ENCODE peak calls at places on chromosome 7, in seven cellular contexts. One of them, this sample, is unnamed.

GRCh38 chr7:73622909-73623797 is 1.2 kb downstream of the MLXIPL start:
- DNase-seq in stimulated activated CD4-positive, alpha-beta T cell treated with anti-CD3 and anti-CD28 coated beads, Interleukin-1b, Interleukin-23, amount 100 ng/mL, for 24 hours: no peak
- DNase-seq in H7: peak
- DNase-seq in activated T-helper 1 cell treated with anti-CD3 and anti-CD28 coated beads, Interleukin-2, amount 50 U/mL, for 16 hours: no peak
- DNase-seq in psoas muscle: peak
- DNase-seq in mammary epithelial cell: no peak
- DNase-seq in skeletal muscle cell: no peak
- DNase-seq in this sample: no peak

GRCh38 chr7:137342340-137342739 is 1.2 kb downstream of the PTN start:
- DNase-seq in stimulated activated CD4-positive, alpha-beta T cell treated with anti-CD3 and anti-CD28 coated beads, Interleukin-1b, Interleukin-23, amount 100 ng/mL, for 24 hours: no peak
- DNase-seq in mammary epithelial cell: no peak
- DNase-seq in psoas muscle: no peak
- DNase-seq in activated T-helper 1 cell treated with anti-CD3 and anti-CD28 coated beads, Interleukin-2, amount 50 U/mL, for 16 hours: no peak
- DNase-seq in H7: no peak
- DNase-seq in skeletal muscle cell: no peak
- DNase-seq in this sample: no peak

GRCh38 chr7:129376076-129376777 is 58.0 kb upstream of the STRIP2 start:
- DNase-seq in H7: peak
- DNase-seq in stimulated activated CD4-positive, alpha-beta T cell treated with anti-CD3 and anti-CD28 coated beads, Interleukin-1b, Interleukin-23, amount 100 ng/mL, for 24 hours: no peak
- DNase-seq in psoas muscle: no peak
- DNase-seq in skeletal muscle cell: no peak
- DNase-seq in activated T-helper 1 cell treated with anti-CD3 and anti-CD28 coated beads, Interleukin-2, amount 50 U/mL, for 16 hours: peak
- DNase-seq in mammary epithelial cell: peak
- DNase-seq in this sample: peak

GRCh38 chr7:1175597-1175966 is 15.6 kb upstream of the ZFAND2A start:
- DNase-seq in stimulated activated CD4-positive, alpha-beta T cell treated with anti-CD3 and anti-CD28 coated beads, Interleukin-1b, Interleukin-23, amount 100 ng/mL, for 24 hours: no peak
- DNase-seq in activated T-helper 1 cell treated with anti-CD3 and anti-CD28 coated beads, Interleukin-2, amount 50 U/mL, for 16 hours: no peak
- DNase-seq in H7: no peak
- DNase-seq in mammary epithelial cell: no peak
- DNase-seq in skeletal muscle cell: no peak
- DNase-seq in psoas muscle: no peak
- DNase-seq in this sample: no peak

GRCh38 chr7:92639956-92640355 is 49.8 kb upstream of the FAM133B start:
- DNase-seq in stimulated activated CD4-positive, alpha-beta T cell treated with anti-CD3 and anti-CD28 coated beads, Interleukin-1b, Interleukin-23, amount 100 ng/mL, for 24 hours: no peak
- DNase-seq in H7: no peak
- DNase-seq in mammary epithelial cell: no peak
- DNase-seq in skeletal muscle cell: no peak
- DNase-seq in psoas muscle: no peak
- DNase-seq in activated T-helper 1 cell treated with anti-CD3 and anti-CD28 coated beads, Interleukin-2, amount 50 U/mL, for 16 hours: no peak
- DNase-seq in this sample: no peak

GRCh38 chr7:142808461-142808801 is 37.7 kb downstream of the PRSS2 start:
- DNase-seq in skeletal muscle cell: no peak
- DNase-seq in H7: no peak
- DNase-seq in psoas muscle: no peak
- DNase-seq in mammary epithelial cell: no peak
- DNase-seq in activated T-helper 1 cell treated with anti-CD3 and anti-CD28 coated beads, Interleukin-2, amount 50 U/mL, for 16 hours: no peak
- DNase-seq in stimulated activated CD4-positive, alpha-beta T cell treated with anti-CD3 and anti-CD28 coated beads, Interleukin-1b, Interleukin-23, amount 100 ng/mL, for 24 hours: no peak
- DNase-seq in this sample: no peak

GRCh38 chr7:139560678-139561077 is 37.2 kb downstream of the CLEC2L start:
- DNase-seq in skeletal muscle cell: no peak
- DNase-seq in H7: peak
- DNase-seq in stimulated activated CD4-positive, alpha-beta T cell treated with anti-CD3 and anti-CD28 coated beads, Interleukin-1b, Interleukin-23, amount 100 ng/mL, for 24 hours: no peak
- DNase-seq in activated T-helper 1 cell treated with anti-CD3 and anti-CD28 coated beads, Interleukin-2, amount 50 U/mL, for 16 hours: no peak
- DNase-seq in mammary epithelial cell: no peak
- DNase-seq in psoas muscle: no peak
- DNase-seq in this sample: no peak

GRCh38 chr7:18503068-18503859 is 7.7 kb downstream of the HDAC9 start:
- DNase-seq in mammary epithelial cell: no peak
- DNase-seq in stimulated activated CD4-positive, alpha-beta T cell treated with anti-CD3 and anti-CD28 coated beads, Interleukin-1b, Interleukin-23, amount 100 ng/mL, for 24 hours: no peak
- DNase-seq in skeletal muscle cell: no peak
- DNase-seq in activated T-helper 1 cell treated with anti-CD3 and anti-CD28 coated beads, Interleukin-2, amount 50 U/mL, for 16 hours: no peak
- DNase-seq in psoas muscle: no peak
- DNase-seq in H7: no peak
- DNase-seq in this sample: no peak

GRCh38 chr7:96449094-96449493 is 127.2 kb upstream of the SLC25A13 start:
- DNase-seq in stimulated activated CD4-positive, alpha-beta T cell treated with anti-CD3 and anti-CD28 coated beads, Interleukin-1b, Interleukin-23, amount 100 ng/mL, for 24 hours: no peak
- DNase-seq in H7: peak
- DNase-seq in psoas muscle: no peak
- DNase-seq in mammary epithelial cell: no peak
- DNase-seq in activated T-helper 1 cell treated with anti-CD3 and anti-CD28 coated beads, Interleukin-2, amount 50 U/mL, for 16 hours: no peak
- DNase-seq in skeletal muscle cell: no peak
- DNase-seq in this sample: no peak

GRCh38 chr7:112830769-112831168 is 40.6 kb upstream of the TMEM168 start:
- DNase-seq in H7: no peak
- DNase-seq in skeletal muscle cell: no peak
- DNase-seq in stimulated activated CD4-positive, alpha-beta T cell treated with anti-CD3 and anti-CD28 coated beads, Interleukin-1b, Interleukin-23, amount 100 ng/mL, for 24 hours: no peak
- DNase-seq in activated T-helper 1 cell treated with anti-CD3 and anti-CD28 coated beads, Interleukin-2, amount 50 U/mL, for 16 hours: no peak
- DNase-seq in mammary epithelial cell: no peak
- DNase-seq in psoas muscle: no peak
- DNase-seq in this sample: no peak

GRCh38 chr7:27952393-27953290 is 212.7 kb downstream of the TAX1BP1 start:
- DNase-seq in skeletal muscle cell: peak
- DNase-seq in mammary epithelial cell: no peak
- DNase-seq in H7: no peak
- DNase-seq in stimulated activated CD4-positive, alpha-beta T cell treated with anti-CD3 and anti-CD28 coated beads, Interleukin-1b, Interleukin-23, amount 100 ng/mL, for 24 hours: no peak
- DNase-seq in activated T-helper 1 cell treated with anti-CD3 and anti-CD28 coated beads, Interleukin-2, amount 50 U/mL, for 16 hours: no peak
- DNase-seq in psoas muscle: no peak
- DNase-seq in this sample: no peak

GRCh38 chr7:41316410-41316809 is 386.5 kb downstream of the INHBA start:
- DNase-seq in psoas muscle: no peak
- DNase-seq in mammary epithelial cell: no peak
- DNase-seq in skeletal muscle cell: no peak
- DNase-seq in H7: no peak
- DNase-seq in stimulated activated CD4-positive, alpha-beta T cell treated with anti-CD3 and anti-CD28 coated beads, Interleukin-1b, Interleukin-23, amount 100 ng/mL, for 24 hours: no peak
- DNase-seq in activated T-helper 1 cell treated with anti-CD3 and anti-CD28 coated beads, Interleukin-2, amount 50 U/mL, for 16 hours: no peak
- DNase-seq in this sample: no peak

GRCh38 chr7:106757846-106758245 is 96.9 kb upstream of the CCDC71L start:
- DNase-seq in H7: no peak
- DNase-seq in stimulated activated CD4-positive, alpha-beta T cell treated with anti-CD3 and anti-CD28 coated beads, Interleukin-1b, Interleukin-23, amount 100 ng/mL, for 24 hours: no peak
- DNase-seq in skeletal muscle cell: peak
- DNase-seq in activated T-helper 1 cell treated with anti-CD3 and anti-CD28 coated beads, Interleukin-2, amount 50 U/mL, for 16 hours: no peak
- DNase-seq in psoas muscle: peak
- DNase-seq in mammary epithelial cell: no peak
- DNase-seq in this sample: peak

GRCh38 chr7:111407258-111407657 is 155.0 kb downstream of the IMMP2L start:
- DNase-seq in mammary epithelial cell: no peak
- DNase-seq in H7: no peak
- DNase-seq in psoas muscle: no peak
- DNase-seq in stimulated activated CD4-positive, alpha-beta T cell treated with anti-CD3 and anti-CD28 coated beads, Interleukin-1b, Interleukin-23, amount 100 ng/mL, for 24 hours: no peak
- DNase-seq in skeletal muscle cell: no peak
- DNase-seq in activated T-helper 1 cell treated with anti-CD3 and anti-CD28 coated beads, Interleukin-2, amount 50 U/mL, for 16 hours: no peak
- DNase-seq in this sample: no peak

GRCh38 chr7:32074787-32075570 is 4.8 kb upstream of the PDE1C start:
- DNase-seq in mammary epithelial cell: no peak
- DNase-seq in activated T-helper 1 cell treated with anti-CD3 and anti-CD28 coated beads, Interleukin-2, amount 50 U/mL, for 16 hours: no peak
- DNase-seq in H7: no peak
- DNase-seq in psoas muscle: no peak
- DNase-seq in stimulated activated CD4-positive, alpha-beta T cell treated with anti-CD3 and anti-CD28 coated beads, Interleukin-1b, Interleukin-23, amount 100 ng/mL, for 24 hours: no peak
- DNase-seq in skeletal muscle cell: no peak
- DNase-seq in this sample: no peak

GRCh38 chr7:26580666-26581065 is 283.7 kb downstream of the SKAP2 start:
- DNase-seq in skeletal muscle cell: no peak
- DNase-seq in H7: no peak
- DNase-seq in stimulated activated CD4-positive, alpha-beta T cell treated with anti-CD3 and anti-CD28 coated beads, Interleukin-1b, Interleukin-23, amount 100 ng/mL, for 24 hours: no peak
- DNase-seq in activated T-helper 1 cell treated with anti-CD3 and anti-CD28 coated beads, Interleukin-2, amount 50 U/mL, for 16 hours: no peak
- DNase-seq in mammary epithelial cell: no peak
- DNase-seq in psoas muscle: no peak
- DNase-seq in this sample: no peak

GRCh38 chr7:22805227-22805626 is 17.4 kb downstream of the TOMM7 start:
- DNase-seq in psoas muscle: no peak
- DNase-seq in stimulated activated CD4-positive, alpha-beta T cell treated with anti-CD3 and anti-CD28 coated beads, Interleukin-1b, Interleukin-23, amount 100 ng/mL, for 24 hours: no peak
- DNase-seq in H7: no peak
- DNase-seq in activated T-helper 1 cell treated with anti-CD3 and anti-CD28 coated beads, Interleukin-2, amount 50 U/mL, for 16 hours: no peak
- DNase-seq in mammary epithelial cell: no peak
- DNase-seq in skeletal muscle cell: no peak
- DNase-seq in this sample: no peak

GRCh38 chr7:17474724-17475344 is 176.4 kb downstream of the AHR start:
- DNase-seq in skeletal muscle cell: no peak
- DNase-seq in psoas muscle: no peak
- DNase-seq in H7: peak
- DNase-seq in activated T-helper 1 cell treated with anti-CD3 and anti-CD28 coated beads, Interleukin-2, amount 50 U/mL, for 16 hours: no peak
- DNase-seq in mammary epithelial cell: no peak
- DNase-seq in stimulated activated CD4-positive, alpha-beta T cell treated with anti-CD3 and anti-CD28 coated beads, Interleukin-1b, Interleukin-23, amount 100 ng/mL, for 24 hours: no peak
- DNase-seq in this sample: peak

GRCh38 chr7:105652359-105652993 is 71.2 kb upstream of the EFCAB10 start:
- DNase-seq in psoas muscle: peak
- DNase-seq in activated T-helper 1 cell treated with anti-CD3 and anti-CD28 coated beads, Interleukin-2, amount 50 U/mL, for 16 hours: peak
- DNase-seq in H7: peak
- DNase-seq in stimulated activated CD4-positive, alpha-beta T cell treated with anti-CD3 and anti-CD28 coated beads, Interleukin-1b, Interleukin-23, amount 100 ng/mL, for 24 hours: peak
- DNase-seq in mammary epithelial cell: peak
- DNase-seq in skeletal muscle cell: peak
- DNase-seq in this sample: peak

GRCh38 chr7:127404282-127405049 is 12.0 kb upstream of the ZNF800 start:
- DNase-seq in skeletal muscle cell: no peak
- DNase-seq in activated T-helper 1 cell treated with anti-CD3 and anti-CD28 coated beads, Interleukin-2, amount 50 U/mL, for 16 hours: no peak
- DNase-seq in stimulated activated CD4-positive, alpha-beta T cell treated with anti-CD3 and anti-CD28 coated beads, Interleukin-1b, Interleukin-23, amount 100 ng/mL, for 24 hours: no peak
- DNase-seq in psoas muscle: no peak
- DNase-seq in H7: no peak
- DNase-seq in mammary epithelial cell: no peak
- DNase-seq in this sample: no peak

GRCh38 chr7:156378806-156379205 is 261.8 kb upstream of the RNF32 start:
- DNase-seq in H7: no peak
- DNase-seq in psoas muscle: no peak
- DNase-seq in skeletal muscle cell: no peak
- DNase-seq in activated T-helper 1 cell treated with anti-CD3 and anti-CD28 coated beads, Interleukin-2, amount 50 U/mL, for 16 hours: no peak
- DNase-seq in stimulated activated CD4-positive, alpha-beta T cell treated with anti-CD3 and anti-CD28 coated beads, Interleukin-1b, Interleukin-23, amount 100 ng/mL, for 24 hours: no peak
- DNase-seq in mammary epithelial cell: no peak
- DNase-seq in this sample: no peak

GRCh38 chr7:40599836-40600235 is 465.0 kb downstream of the SUGCT start:
- DNase-seq in skeletal muscle cell: no peak
- DNase-seq in stimulated activated CD4-positive, alpha-beta T cell treated with anti-CD3 and anti-CD28 coated beads, Interleukin-1b, Interleukin-23, amount 100 ng/mL, for 24 hours: no peak
- DNase-seq in H7: no peak
- DNase-seq in psoas muscle: no peak
- DNase-seq in activated T-helper 1 cell treated with anti-CD3 and anti-CD28 coated beads, Interleukin-2, amount 50 U/mL, for 16 hours: no peak
- DNase-seq in mammary epithelial cell: no peak
- DNase-seq in this sample: no peak

GRCh38 chr7:149868638-149869290 is 5.0 kb upstream of the ATP6V0E2 start:
- DNase-seq in skeletal muscle cell: no peak
- DNase-seq in stimulated activated CD4-positive, alpha-beta T cell treated with anti-CD3 and anti-CD28 coated beads, Interleukin-1b, Interleukin-23, amount 100 ng/mL, for 24 hours: no peak
- DNase-seq in psoas muscle: no peak
- DNase-seq in H7: no peak
- DNase-seq in activated T-helper 1 cell treated with anti-CD3 and anti-CD28 coated beads, Interleukin-2, amount 50 U/mL, for 16 hours: no peak
- DNase-seq in mammary epithelial cell: no peak
- DNase-seq in this sample: no peak

GRCh38 chr7:122544463-122544862 is 154.5 kb downstream of the RNF133 start:
- DNase-seq in stimulated activated CD4-positive, alpha-beta T cell treated with anti-CD3 and anti-CD28 coated beads, Interleukin-1b, Interleukin-23, amount 100 ng/mL, for 24 hours: no peak
- DNase-seq in psoas muscle: no peak
- DNase-seq in skeletal muscle cell: no peak
- DNase-seq in mammary epithelial cell: no peak
- DNase-seq in activated T-helper 1 cell treated with anti-CD3 and anti-CD28 coated beads, Interleukin-2, amount 50 U/mL, for 16 hours: no peak
- DNase-seq in H7: no peak
- DNase-seq in this sample: no peak

GRCh38 chr7:16067695-16068094 is 353.6 kb downstream of the CRPPA start:
- DNase-seq in skeletal muscle cell: no peak
- DNase-seq in H7: no peak
- DNase-seq in activated T-helper 1 cell treated with anti-CD3 and anti-CD28 coated beads, Interleukin-2, amount 50 U/mL, for 16 hours: no peak
- DNase-seq in psoas muscle: no peak
- DNase-seq in stimulated activated CD4-positive, alpha-beta T cell treated with anti-CD3 and anti-CD28 coated beads, Interleukin-1b, Interleukin-23, amount 100 ng/mL, for 24 hours: no peak
- DNase-seq in mammary epithelial cell: no peak
- DNase-seq in this sample: no peak

GRCh38 chr7:107951172-107951787 is 51.7 kb downstream of the LAMB1 start:
- DNase-seq in psoas muscle: no peak
- DNase-seq in stimulated activated CD4-positive, alpha-beta T cell treated with anti-CD3 and anti-CD28 coated beads, Interleukin-1b, Interleukin-23, amount 100 ng/mL, for 24 hours: no peak
- DNase-seq in activated T-helper 1 cell treated with anti-CD3 and anti-CD28 coated beads, Interleukin-2, amount 50 U/mL, for 16 hours: no peak
- DNase-seq in skeletal muscle cell: no peak
- DNase-seq in H7: no peak
- DNase-seq in mammary epithelial cell: no peak
- DNase-seq in this sample: no peak

GRCh38 chr7:69245646-69246045 is 352.6 kb upstream of the AUTS2 start:
- DNase-seq in psoas muscle: no peak
- DNase-seq in skeletal muscle cell: no peak
- DNase-seq in H7: no peak
- DNase-seq in stimulated activated CD4-positive, alpha-beta T cell treated with anti-CD3 and anti-CD28 coated beads, Interleukin-1b, Interleukin-23, amount 100 ng/mL, for 24 hours: no peak
- DNase-seq in mammary epithelial cell: no peak
- DNase-seq in activated T-helper 1 cell treated with anti-CD3 and anti-CD28 coated beads, Interleukin-2, amount 50 U/mL, for 16 hours: no peak
- DNase-seq in this sample: no peak

GRCh38 chr7:55432937-55433784 is 68.0 kb downstream of the LANCL2 start:
- DNase-seq in activated T-helper 1 cell treated with anti-CD3 and anti-CD28 coated beads, Interleukin-2, amount 50 U/mL, for 16 hours: no peak
- DNase-seq in H7: peak
- DNase-seq in psoas muscle: no peak
- DNase-seq in skeletal muscle cell: no peak
- DNase-seq in mammary epithelial cell: peak
- DNase-seq in stimulated activated CD4-positive, alpha-beta T cell treated with anti-CD3 and anti-CD28 coated beads, Interleukin-1b, Interleukin-23, amount 100 ng/mL, for 24 hours: no peak
- DNase-seq in this sample: peak

GRCh38 chr7:106216517-106217088 is 68.2 kb downstream of the NAMPT start:
- DNase-seq in stimulated activated CD4-positive, alpha-beta T cell treated with anti-CD3 and anti-CD28 coated beads, Interleukin-1b, Interleukin-23, amount 100 ng/mL, for 24 hours: no peak
- DNase-seq in skeletal muscle cell: peak
- DNase-seq in mammary epithelial cell: peak
- DNase-seq in psoas muscle: peak
- DNase-seq in H7: no peak
- DNase-seq in activated T-helper 1 cell treated with anti-CD3 and anti-CD28 coated beads, Interleukin-2, amount 50 U/mL, for 16 hours: no peak
- DNase-seq in this sample: peak

GRCh38 chr7:925601-926000 is 28.9 kb downstream of the ADAP1 start:
- DNase-seq in mammary epithelial cell: no peak
- DNase-seq in psoas muscle: peak
- DNase-seq in activated T-helper 1 cell treated with anti-CD3 and anti-CD28 coated beads, Interleukin-2, amount 50 U/mL, for 16 hours: no peak
- DNase-seq in stimulated activated CD4-positive, alpha-beta T cell treated with anti-CD3 and anti-CD28 coated beads, Interleukin-1b, Interleukin-23, amount 100 ng/mL, for 24 hours: no peak
- DNase-seq in skeletal muscle cell: no peak
- DNase-seq in H7: no peak
- DNase-seq in this sample: no peak

GRCh38 chr7:37698271-37698670 is 14.7 kb downstream of the GPR141 start:
- DNase-seq in psoas muscle: no peak
- DNase-seq in skeletal muscle cell: no peak
- DNase-seq in stimulated activated CD4-positive, alpha-beta T cell treated with anti-CD3 and anti-CD28 coated beads, Interleukin-1b, Interleukin-23, amount 100 ng/mL, for 24 hours: no peak
- DNase-seq in H7: no peak
- DNase-seq in mammary epithelial cell: no peak
- DNase-seq in activated T-helper 1 cell treated with anti-CD3 and anti-CD28 coated beads, Interleukin-2, amount 50 U/mL, for 16 hours: no peak
- DNase-seq in this sample: no peak

GRCh38 chr7:90211391-90212148 is at the start of gene STEAP2:
- DNase-seq in mammary epithelial cell: peak
- DNase-seq in activated T-helper 1 cell treated with anti-CD3 and anti-CD28 coated beads, Interleukin-2, amount 50 U/mL, for 16 hours: no peak
- DNase-seq in H7: peak
- DNase-seq in stimulated activated CD4-positive, alpha-beta T cell treated with anti-CD3 and anti-CD28 coated beads, Interleukin-1b, Interleukin-23, amount 100 ng/mL, for 24 hours: no peak
- DNase-seq in psoas muscle: peak
- DNase-seq in skeletal muscle cell: peak
- DNase-seq in this sample: peak

GRCh38 chr7:85185355-85186082 is 1.3 kb downstream of the SEMA3D start:
- DNase-seq in psoas muscle: peak
- DNase-seq in skeletal muscle cell: no peak
- DNase-seq in H7: peak
- DNase-seq in mammary epithelial cell: peak
- DNase-seq in activated T-helper 1 cell treated with anti-CD3 and anti-CD28 coated beads, Interleukin-2, amount 50 U/mL, for 16 hours: no peak
- DNase-seq in stimulated activated CD4-positive, alpha-beta T cell treated with anti-CD3 and anti-CD28 coated beads, Interleukin-1b, Interleukin-23, amount 100 ng/mL, for 24 hours: no peak
- DNase-seq in this sample: peak

This sample was measured in kidney tubule cell.